ENCODE peak calls at places on chromosomes 11 and 22, in ten cellular contexts. P, R, K, S, G, V, A, X, I and C are unnamed samples.

GRCh38 chr11:91299980-91300379 is 924.6 kb upstream of the FAT3 start:
- DNase-seq in P (no peak), R (no peak), K (no peak), S (peak; percentile 59), G (no peak), V (no peak), A (no peak), X (no peak), I (no peak), C (no peak)

GRCh38 chr11:92552942-92553341 is 328.3 kb downstream of the FAT3 start:
- DNase-seq in P (no peak), R (no peak), K (no peak), S (peak; percentile 4), G (no peak), V (no peak), A (no peak), X (no peak), I (no peak), C (no peak)

GRCh38 chr11:72308226-72309073 is 64.5 kb upstream of the PHOX2A start:
- DNase-seq in P (no peak), R (no peak), K (no peak), S (peak; percentile 98), G (no peak), V (no peak), A (peak; percentile 81), X (no peak), I (no peak), C (no peak)

GRCh38 chr11:11969380-11970215 is 38.8 kb downstream of the DKK3 start:
- DNase-seq in P (no peak), R (peak; percentile 52), K (no peak), S (no peak), G (no peak), V (no peak), A (no peak), X (peak; percentile 60), I (no peak), C (peak; percentile 80)

GRCh38 chr22:20242393-20243175 is 25.5 kb downstream of the RTN4R start:
- DNase-seq in P (no peak), R (no peak), K (no peak), S (no peak), G (no peak), V (no peak), A (no peak), X (no peak), I (no peak), C (no peak)

GRCh38 chr11:58691675-58692074 is 40.1 kb downstream of the GLYAT start:
- DNase-seq in P (no peak), R (no peak), K (no peak), S (no peak), G (no peak), V (no peak), A (no peak), X (no peak), I (no peak), C (no peak)

GRCh38 chr11:107777094-107777493 is 65.2 kb upstream of the SLN start:
- DNase-seq in P (no peak), R (no peak), K (no peak), S (no peak), G (no peak), V (no peak), A (no peak), X (no peak), I (no peak), C (no peak)

GRCh38 chr22:37518509-37519267 is 527 bp downstream of the CARD10 start:
- DNase-seq in P (no peak), R (no peak), K (peak; percentile 66), S (no peak), G (peak; percentile 51), V (peak; percentile 59), A (peak; percentile 81), X (no peak), I (peak; percentile 37), C (no peak)

GRCh38 chr22:41699264-41700104 is at the start of gene MEI1:
- DNase-seq in P (peak; percentile 44), R (peak; percentile 59), K (peak; percentile 91), S (peak; percentile 56), G (peak; percentile 89), V (peak; percentile 88), A (no peak), X (peak; percentile 96), I (no peak), C (peak; percentile 96)

GRCh38 chr11:79244175-79244804 is 196.5 kb downstream of the TENM4 start:
- DNase-seq in P (no peak), R (no peak), K (no peak), S (peak; percentile 97), G (no peak), V (no peak), A (no peak), X (no peak), I (no peak), C (no peak)

GRCh38 chr11:83073248-83073647 is 1.6 kb upstream of the RAB30 start:
- DNase-seq in P (no peak), R (no peak), K (no peak), S (no peak), G (no peak), V (no peak), A (no peak), X (no peak), I (no peak), C (no peak)
- H3K27ac ChIP-seq in P (no peak overlapping the region), R (no peak overlapping the region), K (peak overlapping the region; percentile 7), S (no peak overlapping the region), G (no peak overlapping the region), V (peak overlapping the region; percentile 93), A (no peak overlapping the region), X (peak overlapping the region; percentile 95), I (no peak overlapping the region), C (no peak overlapping the region)

DNA sequence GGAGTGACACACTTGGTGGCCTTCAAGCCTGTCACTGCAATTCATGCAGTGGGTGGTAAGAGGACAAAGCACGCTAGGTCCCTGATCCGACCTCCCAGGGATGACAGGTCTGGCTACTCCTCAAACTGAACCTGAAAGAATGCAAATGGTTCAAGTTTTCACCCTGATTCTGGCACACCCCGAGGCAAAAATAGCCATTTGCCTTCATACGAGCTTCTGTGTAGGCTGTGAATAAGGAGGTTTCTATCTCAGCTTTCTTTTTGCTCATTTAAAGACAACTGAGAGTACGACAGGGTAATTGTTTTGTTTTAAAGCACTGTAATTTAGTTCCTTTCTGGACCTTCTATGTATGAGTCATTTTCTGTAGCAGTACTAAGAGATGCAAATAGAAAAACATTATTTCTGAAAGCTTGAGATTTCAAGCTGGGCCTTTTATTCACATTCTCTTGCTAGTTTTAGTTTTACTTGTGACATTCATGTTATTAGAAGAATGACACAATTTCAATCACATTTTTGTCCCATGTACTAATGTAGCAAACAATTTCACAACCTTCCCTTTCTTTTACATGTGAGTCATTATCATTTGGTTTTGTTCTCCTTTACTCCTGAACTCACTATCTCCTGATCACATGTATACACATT is 56.6 kb upstream of the FDX1 start:
- DNase-seq in P (no peak), R (no peak), K (no peak), S (peak; percentile 60), G (no peak), V (no peak), A (no peak), X (no peak), I (peak; percentile 74), C (no peak)
- H3K27ac ChIP-seq in P (no peak overlapping the region), R (no peak overlapping the region), K (no peak overlapping the region), S (peak overlapping the region; percentile 27), G (peak overlapping the region; percentile 20), V (no peak overlapping the region), A (peak overlapping the region; percentile 11), X (no peak overlapping the region), I (peak overlapping the region; percentile 66), C (no peak overlapping the region)

DNA sequence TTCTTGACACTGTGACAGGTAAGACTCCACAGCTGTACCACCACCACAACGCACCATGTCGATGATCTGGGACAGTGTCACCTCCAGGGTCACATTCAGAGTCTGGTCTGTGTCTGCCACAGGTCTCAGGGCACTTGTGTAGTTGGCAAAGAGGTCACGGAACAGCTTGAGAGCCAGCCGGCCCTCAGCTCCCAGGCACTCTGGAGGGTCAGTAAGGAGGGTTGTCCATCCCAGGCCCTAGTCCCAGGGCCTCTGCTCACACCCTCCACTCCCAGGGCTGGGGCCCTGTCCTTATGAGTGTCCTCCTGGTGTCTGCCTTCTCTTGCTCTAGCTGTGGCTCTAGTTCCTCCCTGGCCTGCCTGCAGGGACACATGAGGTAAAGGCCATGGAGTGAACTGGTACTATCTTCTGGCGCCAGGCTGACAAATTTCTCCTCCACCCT is 1.4 kb downstream of the CHRNA10 start:
- DNase-seq in P (no peak), R (no peak), K (no peak), S (no peak), G (no peak), V (no peak), A (no peak), X (peak; percentile 68), I (no peak), C (no peak)
- H3K27ac ChIP-seq in P (no peak overlapping the region), R (no peak overlapping the region), K (no peak overlapping the region), S (no peak overlapping the region), G (no peak overlapping the region), V (no peak overlapping the region), A (no peak overlapping the region), X (peak overlapping the region; percentile 44), I (no peak overlapping the region), C (no peak overlapping the region)

GRCh38 chr11:31810779-31811647 is at the start of gene PAX6:
- DNase-seq in P (peak; percentile 88), R (peak; percentile 58), K (peak; percentile 89), S (peak; percentile 19), G (no peak), V (no peak), A (peak; percentile 60), X (no peak), I (peak; percentile 55), C (peak; percentile 63)

GRCh38 chr11:31815743-31816466 is 4.8 kb upstream of the PAX6 start:
- DNase-seq in P (no peak), R (no peak), K (no peak), S (no peak), G (no peak), V (no peak), A (peak; percentile 41), X (no peak), I (no peak), C (no peak)

GRCh38 chr11:31813961-31814868 is 3.1 kb upstream of the PAX6 start:
- DNase-seq in P (peak; percentile 57), R (no peak), K (peak; percentile 61), S (no peak), G (no peak), V (no peak), A (peak; percentile 48), X (no peak), I (no peak), C (peak; percentile 51)

GRCh38 chr11:31812392-31813241 is 1.5 kb upstream of the PAX6 start:
- DNase-seq in P (peak; percentile 59), R (no peak), K (peak; percentile 51), S (no peak), G (no peak), V (no peak), A (peak; percentile 62), X (no peak), I (no peak), C (no peak)

DNA sequence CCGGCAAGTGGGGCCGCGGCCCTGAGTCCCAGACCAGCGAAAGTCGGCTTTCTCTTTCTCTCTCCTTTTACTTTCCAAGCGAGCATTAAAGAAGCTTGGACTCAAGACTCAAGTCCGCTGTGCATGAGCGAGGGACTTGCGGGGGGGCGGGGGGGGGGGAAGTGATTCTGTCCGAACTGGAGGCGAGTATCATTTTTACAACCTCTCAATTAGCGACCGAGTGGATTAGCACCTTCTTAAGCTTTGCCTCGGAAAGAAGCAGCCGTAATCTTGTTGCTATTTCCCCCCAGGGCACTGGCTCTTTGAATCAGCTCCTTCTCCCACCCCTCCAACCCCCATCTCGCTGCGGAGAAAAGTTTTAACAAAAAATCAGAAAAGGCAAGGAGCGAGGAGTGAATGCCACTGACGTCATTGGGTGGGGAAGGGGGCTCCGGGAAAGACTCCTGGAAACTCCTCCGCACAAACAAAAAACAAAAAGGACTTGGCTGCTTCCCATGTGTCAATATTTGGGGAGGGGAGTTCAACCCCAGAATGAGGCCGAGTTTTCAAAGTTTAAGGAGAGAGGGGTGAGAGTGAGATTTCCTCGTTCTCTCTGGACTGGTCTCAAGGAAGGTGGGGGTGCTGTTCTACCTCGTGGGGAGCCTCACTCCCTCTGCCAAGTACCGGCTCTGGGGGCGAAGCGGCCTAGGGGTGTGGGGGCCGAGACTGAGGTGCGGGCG is 2.3 kb upstream of the PAX6 start:
- DNase-seq in P (peak; percentile 89), R (no peak), K (peak; percentile 58), S (no peak), G (no peak), V (no peak), A (peak; percentile 23), X (no peak), I (no peak), C (no peak)
- H3K27ac ChIP-seq in P (no peak overlapping the region), R (no peak overlapping the region), K (no peak overlapping the region), S (no peak overlapping the region), G (no peak overlapping the region), V (no peak overlapping the region), A (no peak overlapping the region), X (no peak overlapping the region), I (no peak overlapping the region), C (no peak overlapping the region)